ENCODE peak calls at places on chromosomes 16 and 17, in seven cellular contexts. K is spleen; B is CD8-positive, alpha-beta memory T cell; G is A549; Y is HEK293T; C is stimulated activated CD4-positive, alpha-beta T cell treated with anti-CD3 and anti-CD28 coated beads, Interleukin-1b, Interleukin-23, amount 100 ng/mL, for 1 hour; M is stimulated activated CD8-positive, alpha-beta memory T cell treated with anti-CD3 and anti-CD28 coated beads, Interleukin-4, amount 100 ng/mL, for 48 hours. A is an unnamed sample.

GRCh38 chr16:80526418-80527061 is 14.3 kb upstream of the DYNLRB2 start:
- DNase-seq in C (peak), B (peak), G (no peak), M (peak), Y (peak), K (no peak), A (peak)

GRCh38 chr16:71205482-71206131 is 24.9 kb downstream of the HYDIN start:
- DNase-seq in K (peak), B (no peak), M (no peak), Y (no peak), C (no peak), G (no peak), A (no peak)

GRCh38 chr17:55842405-55843158 is 91.7 kb downstream of the PCTP start:
- DNase-seq in G (no peak), M (no peak), C (no peak), Y (no peak), K (no peak), B (no peak), A (no peak)

GRCh38 chr16:22192261-22193133 is 13.6 kb upstream of the EEF2K start:
- DNase-seq in K (peak), C (peak), B (peak), M (peak), Y (no peak), G (no peak), A (peak)

GRCh38 chr16:69699915-69700314 is 26.4 kb downstream of the NQO1 start:
- DNase-seq in B (no peak), C (no peak), M (no peak), G (no peak), Y (no peak), K (no peak), A (no peak)

GRCh38 chr17:82927661-82928601 is 88.1 kb upstream of the ZNF750 start:
- DNase-seq in K (peak), B (no peak), M (no peak), C (no peak), Y (no peak), G (no peak), A (no peak)

GRCh38 chr17:62692721-62693431 is 65.4 kb downstream of the MRC2 start:
- DNase-seq in K (no peak), Y (peak), M (peak), C (no peak), B (no peak), G (peak), A (no peak)

GRCh38 chr17:19551148-19551547 is 17.5 kb downstream of the SLC47A1 start:
- DNase-seq in C (no peak), B (no peak), K (no peak), M (no peak), Y (no peak), G (no peak), A (no peak)

GRCh38 chr17:29066053-29066452 is 23.1 kb downstream of the PIPOX start:
- DNase-seq in G (no peak), M (no peak), Y (no peak), C (no peak), B (no peak), K (no peak), A (no peak)

GRCh38 chr17:4759776-4760236 is 11.9 kb upstream of the TM4SF5 start:
- DNase-seq in M (no peak), B (no peak), G (no peak), K (no peak), Y (no peak), C (no peak), A (no peak)

GRCh38 chr16:22424161-22424937 is 49.9 kb upstream of the CDR2 start:
- DNase-seq in C (no peak), K (no peak), G (no peak), B (no peak), M (no peak), Y (no peak), A (peak)

GRCh38 chr17:9258115-9259020 is 237.1 kb downstream of the NTN1 start:
- DNase-seq in G (no peak), Y (no peak), C (no peak), M (peak), B (no peak), K (no peak), A (peak)

GRCh38 chr17:39916918-39917317 is 1.5 kb downstream of the GSDMB start:
- DNase-seq in M (no peak), Y (peak), K (no peak), B (no peak), C (no peak), G (no peak), A (no peak)

GRCh38 chr16:25210758-25211157 is 6.0 kb upstream of the AQP8 start:
- DNase-seq in G (no peak), C (no peak), Y (no peak), K (no peak), B (no peak), M (peak), A (peak)

GRCh38 chr17:82384730-82385429 is 13.3 kb downstream of the UTS2R start:
- DNase-seq in C (no peak), M (no peak), G (peak), K (no peak), B (no peak), Y (no peak), A (peak)